ENCODE peak calls at places on chromosome 5, in five cellular contexts. A is fibroblast of pulmonary artery, D is psoas muscle, S is astrocyte of the cerebellum, C is right lobe of liver. X is an unnamed sample.

GRCh38 chr5:172403191-172403794 is 51.0 kb downstream of the SH3PXD2B start:
- DNase-seq in C (no peak), A (peak; percentile 91), D (peak; percentile 74), S (peak; percentile 75), X (no peak)

GRCh38 chr5:111278824-111279504 is 54.8 kb downstream of the CAMK4 start:
- DNase-seq in D (peak; percentile 18), S (peak; percentile 3), A (peak; percentile 59), C (peak; percentile 66), X (no peak)

GRCh38 chr5:98108497-98108896 is 665.0 kb upstream of the RGMB start:
- DNase-seq in S (no peak), A (peak; percentile 88), D (no peak), C (no peak), X (no peak)

GRCh38 chr5:19547640-19548039 is 440.4 kb downstream of the CDH18 start:
- DNase-seq in A (peak; percentile 57), S (peak; percentile 86), D (no peak), C (no peak), X (no peak)

GRCh38 chr5:82307431-82307830 is 29.3 kb upstream of the RPS23 start:
- DNase-seq in C (no peak), D (no peak), A (peak; percentile 44), S (peak; percentile 33), X (no peak)

GRCh38 chr5:63860379-63860778 is 101.9 kb downstream of the HTR1A start:
- DNase-seq in A (no peak), S (no peak), D (no peak), C (no peak), X (no peak)

GRCh38 chr5:157924931-157925729 is 66.2 kb upstream of the CLINT1 start:
- DNase-seq in A (no peak), C (no peak), D (no peak), S (no peak), X (no peak)

GRCh38 chr5:132674671-132675506 is 1.1 kb downstream of the IL4 start:
- DNase-seq in D (no peak), C (no peak), A (peak; percentile 96), S (peak; percentile 91), X (no peak)

GRCh38 chr5:73796164-73797141 is 170.5 kb downstream of the ARHGEF28 start:
- DNase-seq in S (peak; percentile 73), D (no peak), C (peak; percentile 49), A (peak; percentile 99), X (no peak)

GRCh38 chr5:82749453-82749852 is 327.7 kb downstream of the TMEM167A start:
- DNase-seq in S (no peak), D (no peak), A (peak; percentile 81), C (no peak), X (no peak)

GRCh38 chr5:20213803-20214202 is 225.8 kb upstream of the CDH18 start:
- DNase-seq in C (no peak), A (no peak), D (no peak), S (no peak), X (no peak)

GRCh38 chr5:32223972-32224608 is 50.0 kb upstream of the GOLPH3 start:
- DNase-seq in C (no peak), D (no peak), S (no peak), A (peak; percentile 60), X (no peak)

GRCh38 chr5:142609142-142609541 is 76.7 kb downstream of the FGF1 start:
- DNase-seq in C (no peak), S (no peak), D (no peak), A (no peak), X (no peak)

GRCh38 chr5:142866563-142867275 is 96.5 kb downstream of the ARHGAP26 start:
- DNase-seq in A (peak; percentile 82), S (peak; percentile 60), D (no peak), C (peak; percentile 66), X (no peak)

GRCh38 chr5:94849821-94850736 is 231.6 kb downstream of the SLF1 start:
- DNase-seq in C (no peak), S (peak; percentile 67), A (peak; percentile 78), D (no peak), X (no peak)
- TF ChIP-seq CTCF in C (peak; percentile 54), S (peak; percentile 77), A (peak; percentile 77), D (peak; percentile 37), X (peak; percentile 92)

GRCh38 chr5:154858251-154858971 is at the start of gene CNOT8:
- DNase-seq in S (peak; percentile 91), C (peak; percentile 99), A (peak; percentile 99), D (peak; percentile 99), X (peak; percentile 99)

GRCh38 chr5:154860123-154860522 is 1.7 kb downstream of the CNOT8 start:
- DNase-seq in A (peak; percentile 72), C (no peak), S (no peak), D (peak; percentile 56), X (no peak)

GRCh38 chr5:154858972-154859950 is 834 bp downstream of the CNOT8 start:
- DNase-seq in C (no peak), D (no peak), A (no peak), S (no peak), X (no peak)

GRCh38 chr5:154857091-154857533 is 1.3 kb upstream of the CNOT8 start:
- DNase-seq in C (no peak), A (no peak), S (no peak), D (peak; percentile 86), X (no peak)

GRCh38 chr5:154857534-154858250 is 735 bp upstream of the CNOT8 start:
- DNase-seq in S (peak; percentile 95), D (peak; percentile 96), C (peak; percentile 98), A (peak; percentile 96), X (peak; percentile 91)
- TF ChIP-seq CTCF in S (no peak), D (peak; percentile 24), C (no peak), A (no peak), X (no peak)

GRCh38 chr5:122468351-122469111 is 156.5 kb downstream of the SNCAIP start:
- DNase-seq in D (no peak), A (no peak), S (no peak), C (no peak), X (no peak)
- TF ChIP-seq CTCF in D (no peak), A (peak; percentile 15), S (no peak), C (no peak), X (peak; percentile 46)

DNA sequence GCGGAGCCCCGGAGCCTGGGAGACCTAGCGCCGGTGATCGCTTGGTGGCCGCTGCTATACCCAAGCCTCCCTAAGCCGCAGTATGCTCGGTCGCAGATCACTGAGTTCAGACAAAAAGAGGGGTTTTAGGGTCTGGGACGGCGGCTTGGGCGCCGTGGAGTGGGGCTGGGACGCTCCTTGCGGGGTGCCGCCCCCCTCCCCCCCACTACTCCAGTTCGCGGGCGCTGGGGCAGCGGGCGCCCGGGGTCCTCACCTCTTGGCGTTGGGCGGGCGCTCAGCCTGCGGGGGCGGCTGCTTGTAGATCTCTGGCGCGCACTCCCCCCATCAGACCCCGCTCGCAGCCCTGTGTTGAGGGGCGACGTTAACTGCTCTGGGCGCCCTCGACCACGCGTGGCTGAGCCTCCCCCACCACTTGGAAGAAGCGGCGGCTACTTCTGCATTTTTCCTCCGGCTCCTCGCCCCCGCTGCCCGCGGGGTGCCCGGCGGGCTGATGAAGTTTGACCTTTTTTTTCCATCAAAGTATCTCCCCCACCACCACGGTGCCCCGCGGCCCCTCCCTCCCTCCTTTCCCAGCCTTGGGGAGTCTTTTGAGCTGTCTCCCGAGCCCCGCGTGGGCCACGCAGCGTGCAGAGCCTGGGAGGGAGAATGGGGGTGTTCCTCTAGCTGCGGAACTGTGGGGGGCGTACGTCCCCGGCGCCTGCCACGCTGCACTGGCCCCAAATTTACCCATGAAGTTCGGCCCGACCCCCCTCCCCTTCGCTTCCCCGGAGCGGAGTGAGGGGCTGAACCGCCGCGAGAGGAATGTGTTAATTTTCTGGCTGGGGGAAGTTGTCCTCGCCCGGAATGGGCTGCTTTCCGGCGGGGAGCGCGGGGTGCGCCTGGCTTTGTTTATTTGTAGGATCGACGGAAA is 1.2 kb downstream of the CXXC5 start:
- DNase-seq in D (no peak), A (no peak), S (no peak), C (no peak), X (no peak)
- TF ChIP-seq CTCF in D (no peak), A (no peak), S (no peak), C (no peak), X (no peak)

GRCh38 chr5:126492939-126493338 is 69.7 kb downstream of the GRAMD2B start:
- DNase-seq in C (no peak), D (no peak), A (peak; percentile 44), S (no peak), X (no peak)
- TF ChIP-seq CTCF in C (peak; percentile 10), D (peak; percentile 27), A (peak; percentile 47), S (peak; percentile 21), X (peak; percentile 36)